ENCODE peak calls at places on chromosomes 12 and 14, in five cellular contexts. I is HepG2, J is GM12878, A is K562, M is SK-N-SH. F is an unnamed sample.

GRCh38 chr12:123027726-123028445 is 47.4 kb downstream of the ARL6IP4 start:
- DNase-seq in I (no peak), J (no peak), A (no peak), M (no peak), F (no peak)

GRCh38 chr14:24139272-24139934 is 2.0 kb downstream of the EMC9 start:
- DNase-seq in I (peak; percentile 72), J (no peak), A (no peak), M (no peak), F (peak; percentile 35)

GRCh38 chr14:71418591-71419245 is 511.5 kb downstream of the PCNX1 start:
- DNase-seq in I (no peak), J (no peak), A (peak; percentile 21), M (no peak), F (no peak)

GRCh38 chr14:60311417-60311816 is 62.4 kb downstream of the PPM1A start:
- DNase-seq in I (no peak), J (no peak), A (no peak), M (peak; percentile 70), F (no peak)

GRCh38 chr14:67441672-67442071 is 29.7 kb upstream of the PLEK2 start:
- DNase-seq in I (no peak), J (no peak), A (no peak), M (no peak), F (no peak)

GRCh38 chr12:118055144-118055557 is 5.8 kb downstream of the WSB2 start:
- DNase-seq in I (peak; percentile 68), J (no peak), A (peak; percentile 64), M (peak; percentile 69), F (peak; percentile 76)

GRCh38 chr12:54549774-54550451 is 512 bp downstream of the PDE1B start:
- DNase-seq in I (no peak), J (no peak), A (no peak), M (no peak), F (peak; percentile 14)

GRCh38 chr12:49021292-49021915 is 2.8 kb upstream of the PRKAG1 start:
- DNase-seq in I (no peak), J (no peak), A (no peak), M (peak; percentile 16), F (no peak)

GRCh38 chr12:80593766-80594165 is 113.7 kb upstream of the MYF6 start:
- DNase-seq in I (no peak), J (no peak), A (no peak), M (no peak), F (no peak)

GRCh38 chr14:68627868-68628604 is 164.8 kb downstream of the ZFP36L1 start:
- DNase-seq in I (no peak), J (no peak), A (no peak), M (no peak), F (peak; percentile 91)

GRCh38 chr14:29220077-29220476 is 453.5 kb downstream of the FOXG1 start:
- DNase-seq in I (no peak), J (no peak), A (no peak), M (no peak), F (no peak)

GRCh38 chr12:26150737-26151450 is 26.1 kb upstream of the BHLHE41 start:
- DNase-seq in I (no peak), J (no peak), A (no peak), M (no peak), F (no peak)

GRCh38 chr12:2628401-2628800 is 166.4 kb upstream of the FKBP4 start:
- DNase-seq in I (no peak), J (no peak), A (no peak), M (no peak), F (no peak)

GRCh38 chr12:6635856-6636521 is at the start of gene LPAR5:
- DNase-seq in I (no peak), J (no peak), A (peak; percentile 75), M (peak; percentile 42), F (no peak)

GRCh38 chr12:94101902-94102660 is 46.3 kb upstream of the PLXNC1 start:
- DNase-seq in I (peak; percentile 71), J (peak; percentile 56), A (peak; percentile 80), M (peak; percentile 80), F (peak; percentile 61)

GRCh38 chr14:63393002-63393401 is 74.3 kb upstream of the GPHB5 start:
- DNase-seq in I (no peak), J (no peak), A (no peak), M (no peak), F (no peak)

GRCh38 chr14:69346710-69347109 is 51.4 kb downstream of the ERH start:
- DNase-seq in I (no peak), J (no peak), A (peak; percentile 65), M (peak; percentile 56), F (no peak)

GRCh38 chr12:38823743-38824142 is 81.6 kb downstream of the CPNE8 start:
- DNase-seq in I (no peak), J (no peak), A (no peak), M (no peak), F (no peak)

GRCh38 chr12:91177380-91177779 is 5.2 kb downstream of the DCN start:
- DNase-seq in I (no peak), J (no peak), A (no peak), M (no peak), F (no peak)

GRCh38 chr14:68295316-68295816 is 475.8 kb downstream of the RAD51B start:
- DNase-seq in I (peak; percentile 98), J (no peak), A (peak; percentile 91), M (no peak), F (no peak)

GRCh38 chr14:44291516-44291915 is 215.6 kb downstream of the FSCB start:
- DNase-seq in I (no peak), J (no peak), A (no peak), M (no peak), F (no peak)

GRCh38 chr12:100229036-100229635 is 28.5 kb downstream of the ACTR6 start:
- DNase-seq in I (peak; percentile 28), J (peak; percentile 1), A (peak; percentile 40), M (no peak), F (peak; percentile 59)

GRCh38 chr12:1812650-1813302 is 7.6 kb upstream of the LRTM2 start:
- DNase-seq in I (peak; percentile 79), J (no peak), A (peak; percentile 43), M (no peak), F (no peak)

GRCh38 chr12:10097521-10097920 is 1.3 kb downstream of the CLEC1A start:
- DNase-seq in I (no peak), J (no peak), A (no peak), M (no peak), F (no peak)

GRCh38 chr12:68896881-68897540 is 36.0 kb downstream of the CPM start:
- DNase-seq in I (no peak), J (peak; percentile 26), A (no peak), M (no peak), F (no peak)

GRCh38 chr14:36655963-36656768 is 5.5 kb upstream of the PAX9 start:
- DNase-seq in I (peak; percentile 52), J (no peak), A (no peak), M (peak; percentile 66), F (no peak)

GRCh38 chr14:92473947-92474535 is 39.5 kb upstream of the RIN3 start:
- DNase-seq in I (no peak), J (no peak), A (no peak), M (no peak), F (no peak)

GRCh38 chr14:64174922-64175782 is 119.0 kb downstream of the ESR2 start:
- DNase-seq in I (no peak), J (no peak), A (no peak), M (no peak), F (no peak)

GRCh38 chr14:89720741-89721315 is 233.7 kb downstream of the EFCAB11 start:
- DNase-seq in I (no peak), J (peak; percentile 50), A (no peak), M (peak; percentile 18), F (no peak)
- TF ChIP-seq JUND in I (no peak), J (no peak), A (no peak), M (no peak), F (no peak)

DNA sequence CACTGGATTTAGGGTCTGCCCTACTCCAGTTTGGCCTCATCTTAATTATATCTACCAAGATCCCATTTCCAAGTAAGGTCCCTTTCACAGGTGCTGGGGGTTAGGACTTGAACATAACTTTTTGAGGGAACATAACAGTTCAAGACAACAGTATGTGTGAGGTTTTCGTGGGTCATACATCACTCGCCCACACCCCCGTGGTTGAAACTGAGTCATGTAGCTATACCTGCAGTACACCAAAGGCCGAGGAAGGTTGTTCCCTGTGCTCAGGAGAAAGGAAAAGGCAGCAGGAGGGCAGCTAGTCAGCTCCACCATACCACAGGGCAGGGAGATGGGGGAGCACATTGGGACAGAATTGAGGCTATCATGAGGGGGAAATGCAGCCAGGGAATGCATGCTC is 167.0 kb downstream of the PPM1H start:
- DNase-seq in I (no peak), J (no peak), A (no peak), M (no peak), F (no peak)
- TF ChIP-seq JUND in I (no peak), J (no peak), A (no peak), M (no peak), F (no peak)

GRCh38 chr12:97300921-97301320 is 161.7 kb upstream of the RMST start:
- DNase-seq in I (no peak), J (no peak), A (no peak), M (no peak), F (no peak)
- TF ChIP-seq JUND in I (no peak), J (no peak), A (no peak), M (no peak), F (no peak)

GRCh38 chr12:121238604-121239334 is 28.8 kb downstream of the P2RX4 start:
- DNase-seq in I (no peak), J (no peak), A (no peak), M (peak; percentile 54), F (peak; percentile 46)
- TF ChIP-seq JUND in I (no peak), J (no peak), A (no peak), M (no peak), F (no peak)

DNA sequence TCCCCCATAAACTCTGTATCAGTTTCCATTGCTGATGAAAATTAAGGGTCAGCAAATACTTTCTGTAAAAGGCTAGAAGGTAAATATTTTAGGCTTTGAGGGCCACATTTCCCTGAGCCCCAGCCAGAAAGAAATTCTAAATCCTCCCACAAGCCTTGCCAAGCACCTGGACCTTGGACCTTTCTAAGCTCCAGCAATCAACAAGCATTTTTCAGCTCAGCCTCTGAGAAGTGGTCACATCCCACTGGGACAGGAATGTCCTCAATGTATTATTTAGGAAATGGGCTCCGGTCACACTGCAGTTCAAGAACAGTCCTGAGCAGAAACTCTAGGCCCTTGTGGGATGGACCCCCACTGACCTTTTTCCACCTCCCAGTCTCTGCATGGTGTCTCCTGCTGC is 55.9 kb downstream of the WSCD2 start:
- DNase-seq in I (peak; percentile 11), J (no peak), A (no peak), M (no peak), F (no peak)
- TF ChIP-seq JUND in I (no peak), J (no peak), A (no peak), M (no peak), F (no peak)

F was measured in T47D.